ENCODE peak calls at places on chromosome 4, in nine cellular contexts. E is tibial artery; J is cardiac muscle cell; F is AG10803; R is CD8-positive, alpha-beta T cell; N is tibial nerve; P is GM13976; Y is GM23338; D is body of pancreas. H is an unnamed sample.

GRCh38 chr4:5758741-5759140 is 47.7 kb downstream of the EVC start:
- DNase-seq in Y (no peak), N (no peak), R (no peak), P (no peak), F (peak; percentile 99), D (no peak), J (no peak), E (no peak), H (no peak)

GRCh38 chr4:55321707-55322264 is 24.3 kb upstream of the SRD5A3 start:
- DNase-seq in D (peak; percentile 81), J (peak; percentile 91), E (peak; percentile 81), N (peak; percentile 76), P (peak; percentile 22), Y (peak; percentile 96), R (no peak), F (peak; percentile 78), H (no peak)

GRCh38 chr4:53273726-53274125 is 92.1 kb downstream of the SCFD2 start:
- DNase-seq in J (no peak), Y (no peak), E (no peak), P (no peak), R (no peak), F (peak; percentile 47), N (no peak), D (no peak), H (no peak)

GRCh38 chr4:150436598-150437370 is 145.2 kb upstream of the MAB21L2 start:
- DNase-seq in N (no peak), P (no peak), E (no peak), J (no peak), R (no peak), Y (no peak), F (no peak), D (no peak), H (no peak)

GRCh38 chr4:111792592-111792991 is 352.7 kb upstream of the FAM241A start:
- DNase-seq in N (no peak), P (no peak), R (no peak), J (peak; percentile 89), D (no peak), F (no peak), Y (no peak), E (no peak), H (no peak)

GRCh38 chr4:186166852-186167512 is 24.4 kb upstream of the CYP4V2 start:
- DNase-seq in N (no peak), P (no peak), R (no peak), E (no peak), J (no peak), D (no peak), Y (peak; percentile 0), F (no peak), H (no peak)

GRCh38 chr4:186144596-186145569 is 40.4 kb downstream of the FAM149A start:
- DNase-seq in J (peak; percentile 87), Y (peak; percentile 91), F (peak; percentile 49), P (no peak), R (no peak), D (peak; percentile 56), E (peak; percentile 63), N (no peak), H (no peak)

GRCh38 chr4:14169460-14169859 is 541.9 kb upstream of the BOD1L1 start:
- DNase-seq in N (no peak), R (no peak), F (peak; percentile 32), Y (no peak), P (no peak), D (no peak), E (no peak), J (no peak), H (no peak)

GRCh38 chr4:476501-476900 is 22.5 kb downstream of the ZNF721 start:
- DNase-seq in R (no peak), D (no peak), P (no peak), F (peak; percentile 42), Y (no peak), E (no peak), N (no peak), J (no peak), H (no peak)

GRCh38 chr4:76270776-76271175 is 19.3 kb downstream of the FAM47E start:
- DNase-seq in E (no peak), P (no peak), J (no peak), Y (no peak), F (no peak), R (no peak), N (no peak), D (no peak), H (no peak)

GRCh38 chr4:78691333-78691732 is 84.8 kb upstream of the BMP2K start:
- DNase-seq in F (peak; percentile 27), R (no peak), D (no peak), E (no peak), N (no peak), P (no peak), J (no peak), Y (no peak), H (no peak)

GRCh38 chr4:5696341-5696740 is 12.0 kb downstream of the EVC2 start:
- DNase-seq in E (no peak), N (no peak), J (no peak), D (no peak), P (no peak), F (no peak), Y (no peak), R (no peak), H (no peak)

GRCh38 chr4:41748788-41749445 is 392 bp upstream of the PHOX2B start:
- DNase-seq in E (no peak), R (no peak), J (no peak), Y (peak; percentile 51), D (no peak), P (no peak), N (no peak), F (no peak), H (no peak)

GRCh38 chr4:41120297-41121217 is 93.8 kb downstream of the APBB2 start:
- DNase-seq in R (no peak), D (peak; percentile 40), Y (no peak), J (no peak), F (peak; percentile 74), N (peak; percentile 43), P (no peak), E (peak; percentile 72), H (no peak)

GRCh38 chr4:147594107-147594506 is 23.1 kb upstream of the TMEM184C start:
- DNase-seq in Y (peak; percentile 41), E (no peak), N (no peak), P (no peak), F (no peak), J (no peak), R (no peak), D (no peak), H (no peak)

GRCh38 chr4:172819353-172819752 is 349.3 kb upstream of the GALNT7 start:
- DNase-seq in D (no peak), F (no peak), P (no peak), Y (no peak), J (no peak), R (no peak), N (no peak), E (no peak), H (no peak)

DNA sequence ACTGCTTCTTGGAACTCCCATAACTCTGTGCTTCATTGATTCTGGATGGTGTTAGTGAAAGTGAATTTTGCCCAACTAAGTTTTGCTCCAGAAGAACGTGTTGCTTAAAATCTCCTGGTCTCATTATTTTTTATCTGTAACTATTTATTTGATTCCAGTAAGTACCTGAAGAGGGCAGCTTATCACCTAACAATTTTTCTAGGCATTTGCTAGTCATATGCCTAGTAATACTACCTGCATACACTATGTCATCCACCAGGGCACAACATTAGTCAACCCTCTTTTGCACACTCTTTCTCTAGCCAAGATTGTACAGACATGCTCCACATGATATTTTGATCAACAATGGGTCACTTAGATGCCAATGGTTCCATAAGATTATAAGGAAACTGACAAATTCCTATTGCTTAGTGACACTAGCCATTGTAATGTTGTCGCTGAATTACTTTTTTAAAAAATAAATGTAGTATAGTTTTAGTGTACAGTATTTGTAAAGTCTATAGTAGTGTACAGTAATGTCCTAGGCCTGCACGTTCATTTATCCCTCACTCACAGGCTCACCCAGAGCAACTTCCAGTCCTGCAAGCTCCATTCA is 499.9 kb upstream of the AADAT start:
- DNase-seq in E (no peak), N (no peak), D (no peak), P (peak; percentile 22), Y (peak; percentile 63), J (peak; percentile 5), F (peak; percentile 1), R (no peak), H (no peak)
- TF ChIP-seq CTCF in E (peak; percentile 39), N (no peak), D (peak; percentile 51), P (no peak), Y (peak; percentile 58), J (no peak), F (no peak), R (no peak), H (no peak)

DNA sequence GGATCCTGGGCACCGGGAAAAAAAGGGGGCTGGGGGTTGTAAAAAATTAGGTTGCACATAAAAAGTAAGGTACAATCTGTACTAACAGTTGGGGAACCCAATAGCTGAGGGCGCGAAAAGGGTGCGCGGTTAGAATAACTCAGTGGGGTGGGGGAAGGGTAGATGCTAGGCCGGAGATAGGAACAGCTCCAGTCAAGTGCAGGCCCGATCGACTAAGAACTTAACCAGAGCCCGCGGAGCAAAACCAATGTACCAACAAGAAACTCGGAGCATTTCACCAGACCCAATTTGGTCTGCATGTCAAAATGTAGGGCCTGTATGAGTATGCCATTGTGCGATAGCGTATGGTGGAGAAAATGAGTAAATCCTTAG is 1.3 kb downstream of the HNRNPD start:
- DNase-seq in N (no peak), Y (peak; percentile 62), E (peak; percentile 32), R (peak; percentile 52), P (no peak), J (peak; percentile 75), D (peak; percentile 49), F (no peak), H (peak; percentile 14)
- TF ChIP-seq CTCF in N (no peak), Y (no peak), E (no peak), R (no peak), P (no peak), J (no peak), D (no peak), F (no peak), H (no peak)

GRCh38 chr4:151651496-151651895 is 109.3 kb downstream of the GATB start:
- DNase-seq in Y (no peak), E (no peak), F (no peak), J (no peak), P (no peak), R (no peak), D (no peak), N (no peak), H (no peak)
- TF ChIP-seq CTCF in Y (no peak), E (no peak), F (no peak), J (no peak), P (no peak), R (no peak), D (no peak), N (no peak), H (no peak)

GRCh38 chr4:70518716-70519115 is 347 bp downstream of the AMTN start:
- DNase-seq in N (no peak), J (no peak), Y (no peak), R (no peak), F (no peak), P (no peak), E (no peak), D (no peak), H (no peak)
- TF ChIP-seq CTCF in N (no peak), J (no peak), Y (no peak), R (no peak), F (no peak), P (no peak), E (no peak), D (no peak), H (no peak)

DNA sequence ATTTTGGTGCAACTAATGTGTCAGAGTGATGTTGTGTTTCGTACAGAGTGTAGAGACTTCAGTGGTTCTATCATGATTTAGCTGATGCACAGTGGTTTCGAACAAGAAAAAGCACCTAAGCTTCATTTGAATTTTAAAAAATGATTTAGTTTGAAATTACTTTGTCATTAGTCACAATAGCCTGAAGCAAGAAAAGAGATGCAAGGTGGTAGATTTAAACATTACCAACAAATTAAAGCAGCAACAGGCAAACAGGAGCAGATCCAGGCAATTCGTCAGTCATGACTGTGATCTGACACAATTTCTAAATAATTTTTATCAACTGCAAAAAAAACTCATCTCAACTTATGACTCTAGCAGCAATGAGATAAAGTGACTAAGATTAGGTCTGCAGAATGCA is 24.6 kb upstream of the COX7B2 start:
- DNase-seq in P (no peak), R (no peak), E (no peak), J (no peak), D (no peak), Y (no peak), N (no peak), F (no peak), H (no peak)
- TF ChIP-seq CTCF in P (no peak), R (no peak), E (no peak), J (no peak), D (no peak), Y (no peak), N (no peak), F (no peak), H (no peak)